ENCODE peak calls at places on chromosomes 1 and 21, in eight cellular contexts. One of them, this sample, is unnamed.

GRCh38 chr1:204350857-204351573 is 8.7 kb downstream of the PLEKHA6 start:
- DNase-seq in amniotic stem cell: no peak
- DNase-seq in NCI-H1092: peak
- DNase-seq in ELR: peak
- DNase-seq in T-helper 17 cell: no peak
- DNase-seq in fibroblast of pulmonary artery: peak
- DNase-seq in sciatic nerve: peak
- DNase-seq in astrocyte: peak
- DNase-seq in this sample: peak

GRCh38 chr1:187415065-187415464 is 586.3 kb downstream of the PLA2G4A start:
- DNase-seq in amniotic stem cell: no peak
- DNase-seq in NCI-H1092: no peak
- DNase-seq in ELR: peak
- DNase-seq in T-helper 17 cell: no peak
- DNase-seq in fibroblast of pulmonary artery: no peak
- DNase-seq in sciatic nerve: no peak
- DNase-seq in astrocyte: peak
- DNase-seq in this sample: no peak

GRCh38 chr1:5906966-5907365 is 85.3 kb downstream of the NPHP4 start:
- DNase-seq in amniotic stem cell: no peak
- DNase-seq in NCI-H1092: no peak
- DNase-seq in ELR: no peak
- DNase-seq in T-helper 17 cell: no peak
- DNase-seq in fibroblast of pulmonary artery: no peak
- DNase-seq in sciatic nerve: no peak
- DNase-seq in astrocyte: no peak
- DNase-seq in this sample: no peak

GRCh38 chr1:12191242-12192032 is 24.6 kb downstream of the TNFRSF1B start:
- DNase-seq in amniotic stem cell: no peak
- DNase-seq in NCI-H1092: no peak
- DNase-seq in ELR: no peak
- DNase-seq in T-helper 17 cell: no peak
- DNase-seq in fibroblast of pulmonary artery: no peak
- DNase-seq in sciatic nerve: no peak
- DNase-seq in astrocyte: no peak
- DNase-seq in this sample: no peak

GRCh38 chr1:61463220-61463619 is 261.7 kb downstream of the TM2D1 start:
- DNase-seq in amniotic stem cell: no peak
- DNase-seq in NCI-H1092: no peak
- DNase-seq in ELR: no peak
- DNase-seq in T-helper 17 cell: no peak
- DNase-seq in fibroblast of pulmonary artery: no peak
- DNase-seq in sciatic nerve: no peak
- DNase-seq in astrocyte: no peak
- DNase-seq in this sample: no peak

GRCh38 chr1:36323636-36324321 is at the start of gene EVA1B:
- DNase-seq in amniotic stem cell: peak
- DNase-seq in NCI-H1092: no peak
- DNase-seq in ELR: peak
- DNase-seq in T-helper 17 cell: no peak
- DNase-seq in fibroblast of pulmonary artery: peak
- DNase-seq in sciatic nerve: peak
- DNase-seq in astrocyte: peak
- DNase-seq in this sample: peak

GRCh38 chr1:153568367-153569099 is 2.9 kb upstream of the S100A2 start:
- DNase-seq in amniotic stem cell: peak
- DNase-seq in NCI-H1092: peak
- DNase-seq in ELR: peak
- DNase-seq in T-helper 17 cell: peak
- DNase-seq in fibroblast of pulmonary artery: peak
- DNase-seq in sciatic nerve: peak
- DNase-seq in astrocyte: peak
- DNase-seq in this sample: peak

GRCh38 chr1:32289256-32289655 is 2.6 kb upstream of the HDAC1 start:
- DNase-seq in amniotic stem cell: no peak
- DNase-seq in NCI-H1092: no peak
- DNase-seq in ELR: no peak
- DNase-seq in T-helper 17 cell: no peak
- DNase-seq in fibroblast of pulmonary artery: no peak
- DNase-seq in sciatic nerve: no peak
- DNase-seq in astrocyte: no peak
- DNase-seq in this sample: no peak

GRCh38 chr21:46634966-46635323 is 529 bp upstream of the PRMT2 start:
- DNase-seq in amniotic stem cell: peak
- DNase-seq in NCI-H1092: peak
- DNase-seq in ELR: peak
- DNase-seq in T-helper 17 cell: no peak
- DNase-seq in fibroblast of pulmonary artery: peak
- DNase-seq in sciatic nerve: peak
- DNase-seq in astrocyte: peak
- DNase-seq in this sample: peak

GRCh38 chr1:100643430-100644196 is 75.9 kb upstream of the VCAM1 start:
- DNase-seq in amniotic stem cell: no peak
- DNase-seq in NCI-H1092: no peak
- DNase-seq in ELR: no peak
- DNase-seq in T-helper 17 cell: no peak
- DNase-seq in fibroblast of pulmonary artery: peak
- DNase-seq in sciatic nerve: no peak
- DNase-seq in astrocyte: peak
- DNase-seq in this sample: peak

GRCh38 chr1:101653482-101653946 is 343.2 kb downstream of the OLFM3 start:
- DNase-seq in amniotic stem cell: peak
- DNase-seq in NCI-H1092: no peak
- DNase-seq in ELR: peak
- DNase-seq in T-helper 17 cell: no peak
- DNase-seq in fibroblast of pulmonary artery: peak
- DNase-seq in sciatic nerve: no peak
- DNase-seq in astrocyte: no peak
- DNase-seq in this sample: no peak

GRCh38 chr1:61055110-61055614 is 27.2 kb upstream of the NFIA start:
- DNase-seq in amniotic stem cell: no peak
- DNase-seq in NCI-H1092: no peak
- DNase-seq in ELR: no peak
- DNase-seq in T-helper 17 cell: no peak
- DNase-seq in fibroblast of pulmonary artery: peak
- DNase-seq in sciatic nerve: no peak
- DNase-seq in astrocyte: no peak
- DNase-seq in this sample: peak

GRCh38 chr1:116474921-116475849 is 95.6 kb downstream of the CD58 start:
- DNase-seq in amniotic stem cell: no peak
- DNase-seq in NCI-H1092: no peak
- DNase-seq in ELR: no peak
- DNase-seq in T-helper 17 cell: no peak
- DNase-seq in fibroblast of pulmonary artery: no peak
- DNase-seq in sciatic nerve: no peak
- DNase-seq in astrocyte: no peak
- DNase-seq in this sample: no peak

GRCh38 chr1:229570891-229571516 is 12.5 kb upstream of the ABCB10 start:
- DNase-seq in amniotic stem cell: no peak
- DNase-seq in NCI-H1092: no peak
- DNase-seq in ELR: no peak
- DNase-seq in T-helper 17 cell: no peak
- DNase-seq in fibroblast of pulmonary artery: no peak
- DNase-seq in sciatic nerve: no peak
- DNase-seq in astrocyte: no peak
- DNase-seq in this sample: no peak

This sample was measured in fibroblast of villous mesenchyme.